ENCODE peak calls at places on chromosome 9, in six cellular contexts. One of them, this sample, is unnamed.

GRCh38 chr9:88799706-88800682 is 191.3 kb upstream of the S1PR3 start:
- DNase-seq in neural progenitor cell: no peak
- DNase-seq in fibroblast of mammary gland: no peak
- DNase-seq in GM23338: peak
- DNase-seq in cardiac fibroblast: no peak
- DNase-seq in cardiac muscle cell: peak
- DNase-seq in this sample: peak

GRCh38 chr9:123282343-123283047 is 14.1 kb upstream of the STRBP start:
- DNase-seq in neural progenitor cell: no peak
- DNase-seq in fibroblast of mammary gland: peak
- DNase-seq in GM23338: no peak
- DNase-seq in cardiac fibroblast: no peak
- DNase-seq in cardiac muscle cell: peak
- DNase-seq in this sample: no peak

GRCh38 chr9:130942679-130943078 is 3.6 kb upstream of the FIBCD1 start:
- DNase-seq in neural progenitor cell: no peak
- DNase-seq in fibroblast of mammary gland: no peak
- DNase-seq in GM23338: no peak
- DNase-seq in cardiac fibroblast: no peak
- DNase-seq in cardiac muscle cell: no peak
- DNase-seq in this sample: no peak

GRCh38 chr9:71733176-71733575 is 35.1 kb downstream of the CEMIP2 start:
- DNase-seq in neural progenitor cell: no peak
- DNase-seq in fibroblast of mammary gland: peak
- DNase-seq in GM23338: no peak
- DNase-seq in cardiac fibroblast: no peak
- DNase-seq in cardiac muscle cell: no peak
- DNase-seq in this sample: peak

GRCh38 chr9:133950206-133950915 is 41.8 kb downstream of the VAV2 start:
- DNase-seq in neural progenitor cell: no peak
- DNase-seq in fibroblast of mammary gland: no peak
- DNase-seq in GM23338: no peak
- DNase-seq in cardiac fibroblast: peak
- DNase-seq in cardiac muscle cell: no peak
- DNase-seq in this sample: peak

GRCh38 chr9:107975426-107976010 is 485.9 kb upstream of the KLF4 start:
- DNase-seq in neural progenitor cell: no peak
- DNase-seq in fibroblast of mammary gland: no peak
- DNase-seq in GM23338: no peak
- DNase-seq in cardiac fibroblast: no peak
- DNase-seq in cardiac muscle cell: no peak
- DNase-seq in this sample: peak

GRCh38 chr9:101307041-101307440 is 77.8 kb downstream of the BAAT start:
- DNase-seq in neural progenitor cell: no peak
- DNase-seq in fibroblast of mammary gland: no peak
- DNase-seq in GM23338: no peak
- DNase-seq in cardiac fibroblast: no peak
- DNase-seq in cardiac muscle cell: no peak
- DNase-seq in this sample: no peak

GRCh38 chr9:88535932-88536324 is 950 bp downstream of the NXNL2 start:
- DNase-seq in neural progenitor cell: no peak
- DNase-seq in fibroblast of mammary gland: peak
- DNase-seq in GM23338: peak
- DNase-seq in cardiac fibroblast: no peak
- DNase-seq in cardiac muscle cell: no peak
- DNase-seq in this sample: no peak

GRCh38 chr9:112443200-112443599 is 43.4 kb upstream of the KIAA1958 start:
- DNase-seq in neural progenitor cell: peak
- DNase-seq in fibroblast of mammary gland: peak
- DNase-seq in GM23338: peak
- DNase-seq in cardiac fibroblast: peak
- DNase-seq in cardiac muscle cell: no peak
- DNase-seq in this sample: peak

GRCh38 chr9:106953166-106953565 is 90.2 kb downstream of the ZNF462 start:
- DNase-seq in neural progenitor cell: no peak
- DNase-seq in fibroblast of mammary gland: peak
- DNase-seq in GM23338: peak
- DNase-seq in cardiac fibroblast: peak
- DNase-seq in cardiac muscle cell: no peak
- DNase-seq in this sample: peak

GRCh38 chr9:129570450-129571297 is 50.2 kb downstream of the C9orf50 start:
- DNase-seq in neural progenitor cell: peak
- DNase-seq in fibroblast of mammary gland: peak
- DNase-seq in GM23338: no peak
- DNase-seq in cardiac fibroblast: peak
- DNase-seq in cardiac muscle cell: no peak
- DNase-seq in this sample: peak

GRCh38 chr9:26975728-26976707 is 19.8 kb downstream of the IFT74 start:
- DNase-seq in neural progenitor cell: peak
- DNase-seq in fibroblast of mammary gland: peak
- DNase-seq in GM23338: peak
- DNase-seq in cardiac fibroblast: peak
- DNase-seq in cardiac muscle cell: peak
- DNase-seq in this sample: peak

GRCh38 chr9:114008667-114009410 is 69.3 kb downstream of the AMBP start:
- DNase-seq in neural progenitor cell: no peak
- DNase-seq in fibroblast of mammary gland: no peak
- DNase-seq in GM23338: no peak
- DNase-seq in cardiac fibroblast: no peak
- DNase-seq in cardiac muscle cell: no peak
- DNase-seq in this sample: no peak

GRCh38 chr9:125380406-125380805 is 118.8 kb downstream of the GAPVD1 start:
- DNase-seq in neural progenitor cell: no peak
- DNase-seq in fibroblast of mammary gland: no peak
- DNase-seq in GM23338: no peak
- DNase-seq in cardiac fibroblast: peak
- DNase-seq in cardiac muscle cell: no peak
- DNase-seq in this sample: no peak

GRCh38 chr9:120394058-120394669 is 185.8 kb downstream of the CDK5RAP2 start:
- DNase-seq in neural progenitor cell: no peak
- DNase-seq in fibroblast of mammary gland: peak
- DNase-seq in GM23338: no peak
- DNase-seq in cardiac fibroblast: peak
- DNase-seq in cardiac muscle cell: no peak
- DNase-seq in this sample: peak

GRCh38 chr9:115674091-115674490 is 479.5 kb upstream of the PAPPA start:
- DNase-seq in neural progenitor cell: no peak
- DNase-seq in fibroblast of mammary gland: peak
- DNase-seq in GM23338: no peak
- DNase-seq in cardiac fibroblast: peak
- DNase-seq in cardiac muscle cell: no peak
- DNase-seq in this sample: no peak

GRCh38 chr9:116219686-116220085 is 66.1 kb downstream of the PAPPA start:
- DNase-seq in neural progenitor cell: no peak
- DNase-seq in fibroblast of mammary gland: no peak
- DNase-seq in GM23338: peak
- DNase-seq in cardiac fibroblast: no peak
- DNase-seq in cardiac muscle cell: peak
- DNase-seq in this sample: no peak

GRCh38 chr9:137724114-137724445 is 105.3 kb downstream of the EHMT1 start:
- DNase-seq in neural progenitor cell: peak
- DNase-seq in fibroblast of mammary gland: peak
- DNase-seq in GM23338: peak
- DNase-seq in cardiac fibroblast: peak
- DNase-seq in cardiac muscle cell: peak
- DNase-seq in this sample: peak

GRCh38 chr9:81656004-81656403 is 33.3 kb downstream of the TLE1 start:
- DNase-seq in neural progenitor cell: no peak
- DNase-seq in fibroblast of mammary gland: no peak
- DNase-seq in GM23338: no peak
- DNase-seq in cardiac fibroblast: peak
- DNase-seq in cardiac muscle cell: no peak
- DNase-seq in this sample: no peak

GRCh38 chr9:16884373-16884772 is 13.9 kb upstream of the BNC2 start:
- DNase-seq in neural progenitor cell: no peak
- DNase-seq in fibroblast of mammary gland: no peak
- DNase-seq in GM23338: no peak
- DNase-seq in cardiac fibroblast: no peak
- DNase-seq in cardiac muscle cell: no peak
- DNase-seq in this sample: no peak

GRCh38 chr9:121057821-121058220 is 7.7 kb upstream of the C5 start:
- DNase-seq in neural progenitor cell: no peak
- DNase-seq in fibroblast of mammary gland: no peak
- DNase-seq in GM23338: no peak
- DNase-seq in cardiac fibroblast: no peak
- DNase-seq in cardiac muscle cell: no peak
- DNase-seq in this sample: no peak

GRCh38 chr9:87678650-87679355 is 47.1 kb upstream of the CTSL start:
- DNase-seq in neural progenitor cell: peak
- DNase-seq in fibroblast of mammary gland: peak
- DNase-seq in GM23338: peak
- DNase-seq in cardiac fibroblast: peak
- DNase-seq in cardiac muscle cell: peak
- DNase-seq in this sample: peak

GRCh38 chr9:128203842-128204551 is 818 bp downstream of the DNM1 start:
- DNase-seq in neural progenitor cell: peak
- DNase-seq in fibroblast of mammary gland: no peak
- DNase-seq in GM23338: peak
- DNase-seq in cardiac fibroblast: peak
- DNase-seq in cardiac muscle cell: peak
- DNase-seq in this sample: peak

GRCh38 chr9:128203024-128203841 is at the start of gene DNM1:
- DNase-seq in neural progenitor cell: peak
- DNase-seq in fibroblast of mammary gland: peak
- DNase-seq in GM23338: peak
- DNase-seq in cardiac fibroblast: peak
- DNase-seq in cardiac muscle cell: peak
- DNase-seq in this sample: peak

GRCh38 chr9:128204858-128205257 is 1.7 kb downstream of the DNM1 start:
- DNase-seq in neural progenitor cell: no peak
- DNase-seq in fibroblast of mammary gland: no peak
- DNase-seq in GM23338: no peak
- DNase-seq in cardiac fibroblast: no peak
- DNase-seq in cardiac muscle cell: no peak
- DNase-seq in this sample: no peak

GRCh38 chr9:128201441-128202369 is 1.5 kb upstream of the DNM1 start:
- DNase-seq in neural progenitor cell: no peak
- DNase-seq in fibroblast of mammary gland: peak
- DNase-seq in GM23338: no peak
- DNase-seq in cardiac fibroblast: peak
- DNase-seq in cardiac muscle cell: no peak
- DNase-seq in this sample: no peak

DNA sequence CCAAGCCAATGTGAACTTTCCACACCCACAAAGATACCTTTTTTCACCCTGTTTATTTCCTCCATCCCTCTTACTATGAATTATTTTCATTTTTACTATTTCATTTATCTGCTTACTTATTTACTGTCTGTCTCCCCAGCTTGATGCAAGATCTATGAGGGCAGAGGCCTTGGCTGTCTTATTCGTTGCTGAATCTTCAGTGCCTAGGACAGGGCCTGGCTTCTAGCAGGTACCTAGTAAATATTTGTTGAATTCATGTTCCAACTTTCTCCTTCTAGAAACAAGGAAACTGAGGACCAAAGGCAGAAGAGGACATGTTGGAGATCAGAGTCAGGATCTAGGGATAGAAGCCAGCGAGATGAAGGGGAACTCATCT is 543 bp upstream of the DNM1 start:
- DNase-seq in neural progenitor cell: no peak
- DNase-seq in fibroblast of mammary gland: no peak
- DNase-seq in GM23338: no peak
- DNase-seq in cardiac fibroblast: no peak
- DNase-seq in cardiac muscle cell: no peak
- DNase-seq in this sample: no peak
- H3K4me3 ChIP-seq in neural progenitor cell: no peak
- H3K4me3 ChIP-seq in fibroblast of mammary gland: no peak
- H3K4me3 ChIP-seq in GM23338: peak
- H3K4me3 ChIP-seq in cardiac fibroblast: no peak
- H3K4me3 ChIP-seq in cardiac muscle cell: no peak
- H3K4me3 ChIP-seq in this sample: no peak

GRCh38 chr9:105497704-105498103 is 49.9 kb downstream of the FSD1L start:
- DNase-seq in neural progenitor cell: no peak
- DNase-seq in fibroblast of mammary gland: no peak
- DNase-seq in GM23338: no peak
- DNase-seq in cardiac fibroblast: no peak
- DNase-seq in cardiac muscle cell: no peak
- DNase-seq in this sample: no peak
- TF ChIP-seq CTCF in neural progenitor cell: no peak
- TF ChIP-seq CTCF in fibroblast of mammary gland: no peak
- TF ChIP-seq CTCF in GM23338: no peak
- TF ChIP-seq CTCF in cardiac fibroblast: no peak
- TF ChIP-seq CTCF in cardiac muscle cell: no peak
- TF ChIP-seq CTCF in this sample: no peak

GRCh38 chr9:128420651-128421473 is at the start of gene CERCAM:
- DNase-seq in neural progenitor cell: peak
- DNase-seq in fibroblast of mammary gland: peak
- DNase-seq in GM23338: peak
- DNase-seq in cardiac fibroblast: peak
- DNase-seq in cardiac muscle cell: peak
- DNase-seq in this sample: peak
- H3K4me3 ChIP-seq in neural progenitor cell: peak
- H3K4me3 ChIP-seq in fibroblast of mammary gland: peak
- H3K4me3 ChIP-seq in GM23338: peak
- H3K4me3 ChIP-seq in cardiac fibroblast: peak
- H3K4me3 ChIP-seq in cardiac muscle cell: peak
- H3K4me3 ChIP-seq in this sample: peak

GRCh38 chr9:127852829-127853228 is 1.6 kb downstream of the ENG start:
- DNase-seq in neural progenitor cell: no peak
- DNase-seq in fibroblast of mammary gland: no peak
- DNase-seq in GM23338: no peak
- DNase-seq in cardiac fibroblast: no peak
- DNase-seq in cardiac muscle cell: no peak
- DNase-seq in this sample: no peak

GRCh38 chr9:127853312-127854168 is 918 bp downstream of the ENG start:
- DNase-seq in neural progenitor cell: no peak
- DNase-seq in fibroblast of mammary gland: no peak
- DNase-seq in GM23338: no peak
- DNase-seq in cardiac fibroblast: peak
- DNase-seq in cardiac muscle cell: peak
- DNase-seq in this sample: peak

GRCh38 chr9:127855522-127855921 is 1.1 kb upstream of the ENG start:
- DNase-seq in neural progenitor cell: no peak
- DNase-seq in fibroblast of mammary gland: no peak
- DNase-seq in GM23338: no peak
- DNase-seq in cardiac fibroblast: no peak
- DNase-seq in cardiac muscle cell: no peak
- DNase-seq in this sample: no peak

GRCh38 chr9:127856094-127856740 is 1.8 kb upstream of the ENG start:
- DNase-seq in neural progenitor cell: no peak
- DNase-seq in fibroblast of mammary gland: no peak
- DNase-seq in GM23338: no peak
- DNase-seq in cardiac fibroblast: no peak
- DNase-seq in cardiac muscle cell: no peak
- DNase-seq in this sample: no peak

DNA sequence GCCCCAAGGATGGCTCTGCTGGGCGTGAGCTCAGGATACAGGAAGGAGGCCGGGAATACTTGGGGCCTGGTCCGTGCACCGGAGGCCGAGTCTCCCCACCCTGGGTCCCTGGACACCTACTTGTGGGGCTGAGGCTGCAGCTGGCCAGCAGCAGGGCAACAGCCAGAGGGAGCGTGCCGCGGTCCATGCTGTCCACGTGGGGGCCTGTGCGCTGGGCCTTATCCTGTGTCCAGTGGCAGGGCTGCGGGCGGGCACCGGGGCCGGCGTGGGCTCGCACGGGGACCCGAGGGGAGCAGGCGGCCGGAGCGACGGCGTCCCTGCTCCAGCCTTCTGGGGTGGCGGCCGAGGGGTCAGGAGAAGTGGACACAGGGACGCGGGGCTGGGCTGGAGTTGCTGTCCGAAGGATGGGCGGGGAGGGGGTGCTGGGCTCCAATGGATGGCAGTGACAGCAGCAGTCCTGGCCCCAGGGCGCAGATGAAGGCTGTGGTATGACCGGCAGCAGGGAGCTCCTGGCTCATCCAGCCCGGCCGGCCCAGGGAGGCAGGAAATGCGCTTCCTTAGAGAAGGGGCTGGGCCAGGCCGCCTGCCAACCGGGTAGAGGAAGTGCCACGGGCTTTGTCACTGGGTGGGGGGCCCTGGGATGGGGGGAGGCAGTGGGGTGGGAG is at the start of gene ENG:
- DNase-seq in neural progenitor cell: no peak
- DNase-seq in fibroblast of mammary gland: peak
- DNase-seq in GM23338: peak
- DNase-seq in cardiac fibroblast: peak
- DNase-seq in cardiac muscle cell: no peak
- DNase-seq in this sample: peak
- TF ChIP-seq CTCF in neural progenitor cell: no peak
- TF ChIP-seq CTCF in fibroblast of mammary gland: no peak
- TF ChIP-seq CTCF in GM23338: no peak
- TF ChIP-seq CTCF in cardiac fibroblast: peak
- TF ChIP-seq CTCF in cardiac muscle cell: peak
- TF ChIP-seq CTCF in this sample: no peak